ENCODE peak calls at places on chromosomes 13 and 19, in five cellular contexts. Z, M, D, S and B are unnamed samples.

GRCh38 chr13:37386276-37386675 is 212.3 kb downstream of the POSTN start:
- DNase-seq in D (no peak), Z (peak; percentile 71), M (no peak), S (no peak), B (no peak)

GRCh38 chr19:29860492-29860891 is 48.7 kb downstream of the CCNE1 start:
- DNase-seq in M (peak; percentile 44), Z (no peak), D (no peak), S (no peak), B (no peak)

GRCh38 chr13:81745391-81745790 is 1404.5 kb upstream of the SPRY2 start:
- DNase-seq in M (no peak), Z (no peak), S (no peak), D (no peak), B (no peak)

GRCh38 chr19:30123109-30123508 is 181.1 kb downstream of the URI1 start:
- DNase-seq in S (no peak), D (no peak), Z (no peak), M (no peak), B (no peak)

GRCh38 chr19:56348289-56348877 is 33.7 kb upstream of the ZSCAN5A start:
- DNase-seq in D (no peak), S (no peak), M (peak; percentile 25), Z (no peak), B (no peak)

GRCh38 chr19:55373993-55374757 is 2.5 kb upstream of the TMEM190 start:
- DNase-seq in Z (peak; percentile 64), M (no peak), D (no peak), S (no peak), B (no peak)

GRCh38 chr13:94617389-94618000 is 15.8 kb downstream of the GPR180 start:
- DNase-seq in S (no peak), M (peak; percentile 34), D (peak; percentile 35), Z (peak; percentile 21), B (no peak)

GRCh38 chr19:44438441-44438840 is 9.8 kb downstream of the ZNF229 start:
- DNase-seq in M (no peak), D (no peak), Z (no peak), S (no peak), B (no peak)

GRCh38 chr19:942133-942645 is 16.4 kb downstream of the ARID3A start:
- DNase-seq in D (no peak), S (no peak), Z (no peak), M (no peak), B (no peak)

GRCh38 chr19:6233051-6233826 is 46.5 kb downstream of the MLLT1 start:
- DNase-seq in Z (peak; percentile 34), M (no peak), S (no peak), D (no peak), B (no peak)

GRCh38 chr19:5036733-5037681 is 68.1 kb downstream of the KDM4B start:
- DNase-seq in D (no peak), Z (peak; percentile 66), S (no peak), M (no peak), B (no peak)

GRCh38 chr19:13964776-13965175 is 12.5 kb downstream of the DCAF15 start:
- DNase-seq in M (no peak), Z (no peak), D (no peak), S (no peak), B (no peak)

GRCh38 chr19:45153339-45154063 is 7.3 kb downstream of the NKPD1 start:
- DNase-seq in M (peak; percentile 29), Z (peak; percentile 78), S (no peak), D (peak; percentile 66), B (peak; percentile 45)

GRCh38 chr19:34386645-34387445 is 17.4 kb upstream of the PDCD2L start:
- DNase-seq in D (no peak), Z (no peak), M (no peak), S (no peak), B (no peak)

GRCh38 chr13:49606747-49607648 is 21.3 kb upstream of the ARL11 start:
- DNase-seq in Z (peak; percentile 90), S (peak; percentile 68), M (peak; percentile 91), D (peak; percentile 68), B (peak; percentile 44)

GRCh38 chr13:32857077-32857476 is 159.1 kb upstream of the KL start:
- DNase-seq in Z (no peak), S (no peak), D (no peak), M (no peak), B (no peak)

GRCh38 chr19:11414544-11414943 is 4.6 kb downstream of the RGL3 start:
- DNase-seq in Z (no peak), D (no peak), S (no peak), M (no peak), B (no peak)